ENCODE peak calls at places on chromosomes 11 and 22, in six cellular contexts. I, Z, G, H, X and A are unnamed samples.

GRCh38 chr22:41524809-41525449 is 19.3 kb downstream of the POLR3H start:
- DNase-seq in I (no peak), Z (no peak), G (no peak), H (no peak), X (peak), A (no peak)

GRCh38 chr11:64762277-64762915 is 2.6 kb upstream of the PYGM start:
- DNase-seq in I (no peak), Z (no peak), G (no peak), H (no peak), X (no peak), A (no peak)

GRCh38 chr11:64263021-64263946 is 12.0 kb downstream of the PLCB3 start:
- DNase-seq in I (peak), Z (no peak), G (no peak), H (no peak), X (peak), A (peak)

GRCh38 chr22:36144886-36145541 is 15.5 kb downstream of the APOL3 start:
- DNase-seq in I (peak), Z (peak), G (peak), H (peak), X (peak), A (peak)

GRCh38 chr22:17774206-17774927 is at the start of gene BID:
- DNase-seq in I (no peak), Z (no peak), G (peak), H (peak), X (no peak), A (no peak)

GRCh38 chr11:44561275-44561781 is 4.1 kb upstream of the CD82 start:
- DNase-seq in I (no peak), Z (no peak), G (no peak), H (no peak), X (peak), A (no peak)

GRCh38 chr11:117145393-117145761 is 1.3 kb downstream of the PAFAH1B2 start:
- DNase-seq in I (peak), Z (no peak), G (no peak), H (no peak), X (peak), A (peak)

GRCh38 chr11:125455851-125456250 is 40.2 kb downstream of the FEZ1 start:
- DNase-seq in I (no peak), Z (no peak), G (no peak), H (no peak), X (no peak), A (no peak)

GRCh38 chr22:44191036-44191454 is 10.3 kb downstream of the PARVG start:
- DNase-seq in I (peak), Z (no peak), G (no peak), H (no peak), X (peak), A (no peak)

GRCh38 chr11:131109256-131109655 is 193.0 kb upstream of the SNX19 start:
- DNase-seq in I (peak), Z (no peak), G (no peak), H (no peak), X (peak), A (peak)

GRCh38 chr11:104830080-104830479 is 68.2 kb downstream of the CASP12 start:
- DNase-seq in I (peak), Z (no peak), G (no peak), H (no peak), X (peak), A (no peak)

GRCh38 chr11:18011633-18012313 is 1.1 kb downstream of the SERGEF start:
- DNase-seq in I (no peak), Z (no peak), G (no peak), H (no peak), X (peak), A (no peak)

GRCh38 chr11:18012314-18012905 is 437 bp downstream of the SERGEF start:
- DNase-seq in I (peak), Z (no peak), G (peak), H (peak), X (peak), A (no peak)

GRCh38 chr11:18014876-18015275 is 2.0 kb upstream of the SERGEF start:
- DNase-seq in I (no peak), Z (no peak), G (no peak), H (no peak), X (no peak), A (no peak)

GRCh38 chr11:18013790-18014507 is 1.1 kb upstream of the SERGEF start:
- DNase-seq in I (peak), Z (no peak), G (no peak), H (no peak), X (no peak), A (no peak)

DNA sequence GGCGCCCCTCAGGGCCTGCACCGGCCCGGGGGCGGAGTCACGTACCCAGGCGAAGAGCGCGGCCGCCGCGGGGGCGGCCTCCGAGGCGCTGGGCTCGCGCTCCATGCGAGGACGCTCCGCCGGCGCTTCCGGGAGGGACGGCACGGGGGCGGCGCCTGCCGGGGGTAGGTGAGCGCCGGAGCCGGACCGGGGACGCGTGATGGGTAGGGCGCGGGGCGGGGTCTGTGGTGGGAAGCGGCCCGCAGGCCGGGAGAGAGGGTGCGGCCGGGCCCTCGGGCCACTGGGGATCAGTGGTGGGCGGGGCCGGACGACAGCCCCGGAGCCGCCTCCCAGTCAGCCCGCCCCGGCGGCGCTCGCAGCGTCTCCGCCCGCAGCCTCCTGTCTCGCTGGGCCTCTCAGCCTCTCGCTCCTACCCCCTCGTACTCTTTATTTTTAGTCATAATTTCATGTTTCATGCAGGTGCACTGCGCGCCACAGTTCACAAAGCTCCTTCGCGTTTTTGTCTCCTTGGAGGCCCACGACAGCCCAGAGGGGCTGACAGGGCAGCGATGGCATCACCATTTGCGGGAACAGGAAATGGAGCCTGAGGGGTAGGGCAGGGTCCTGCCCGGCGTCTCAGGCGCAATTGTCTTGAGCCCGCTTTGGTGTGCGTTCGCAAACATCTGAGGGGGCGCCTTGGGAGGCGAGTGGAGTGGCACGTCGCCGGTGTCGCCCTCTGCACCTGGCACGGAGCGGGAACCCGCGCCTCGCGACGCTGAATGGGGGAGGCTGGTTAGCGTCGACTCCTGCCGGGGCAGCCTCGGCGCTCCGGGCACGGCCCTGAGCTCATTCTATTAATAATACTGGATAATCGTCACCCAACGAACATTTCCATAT is at the start of gene SERGEF:
- DNase-seq in I (peak), Z (peak), G (peak), H (peak), X (peak), A (peak)
- TF ChIP-seq CTCF in I (peak), Z (no peak), G (peak), H (no peak), X (no peak), A (peak)

GRCh38 chr11:14413307-14414072 is 54.5 kb upstream of the RRAS2 start:
- DNase-seq in I (peak), Z (no peak), G (no peak), H (no peak), X (peak), A (peak)
- TF ChIP-seq CTCF in I (peak), Z (peak), G (peak), H (peak), X (peak), A (peak)

DNA sequence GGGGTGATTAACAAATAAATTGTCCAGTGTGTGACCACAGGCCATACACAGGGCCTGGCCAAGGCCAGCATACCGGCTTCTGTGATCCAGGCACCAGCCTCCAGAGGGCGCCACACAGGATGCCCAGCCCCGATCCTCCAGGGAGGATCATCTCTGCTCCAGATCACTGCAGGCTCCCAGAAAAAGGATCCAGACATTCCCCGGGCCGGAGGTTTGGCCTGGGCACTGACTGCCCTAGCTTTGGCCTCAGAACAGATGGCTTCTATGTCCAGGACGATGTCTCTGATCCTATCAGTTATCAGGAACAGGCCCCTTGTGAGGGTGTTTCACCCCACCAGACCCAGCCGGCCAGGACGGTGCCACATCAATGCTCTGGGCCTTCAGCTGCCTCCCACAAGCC is 74.5 kb upstream of the LMO1 start:
- DNase-seq in I (peak), Z (no peak), G (peak), H (peak), X (peak), A (peak)
- TF ChIP-seq CTCF in I (peak), Z (peak), G (peak), H (peak), X (peak), A (peak)

GRCh38 chr11:118957968-118958367 is 1.9 kb downstream of the UPK2 start:
- DNase-seq in I (no peak), Z (no peak), G (no peak), H (no peak), X (no peak), A (no peak)

GRCh38 chr11:118958577-118958976 is 2.5 kb downstream of the UPK2 start:
- DNase-seq in I (no peak), Z (no peak), G (no peak), H (no peak), X (no peak), A (no peak)

GRCh38 chr11:118957549-118957948 is 1.5 kb downstream of the UPK2 start:
- DNase-seq in I (no peak), Z (no peak), G (no peak), H (no peak), X (no peak), A (no peak)

GRCh38 chr11:118956094-118956846 is at the start of gene UPK2:
- DNase-seq in I (peak), Z (peak), G (peak), H (peak), X (peak), A (peak)

DNA sequence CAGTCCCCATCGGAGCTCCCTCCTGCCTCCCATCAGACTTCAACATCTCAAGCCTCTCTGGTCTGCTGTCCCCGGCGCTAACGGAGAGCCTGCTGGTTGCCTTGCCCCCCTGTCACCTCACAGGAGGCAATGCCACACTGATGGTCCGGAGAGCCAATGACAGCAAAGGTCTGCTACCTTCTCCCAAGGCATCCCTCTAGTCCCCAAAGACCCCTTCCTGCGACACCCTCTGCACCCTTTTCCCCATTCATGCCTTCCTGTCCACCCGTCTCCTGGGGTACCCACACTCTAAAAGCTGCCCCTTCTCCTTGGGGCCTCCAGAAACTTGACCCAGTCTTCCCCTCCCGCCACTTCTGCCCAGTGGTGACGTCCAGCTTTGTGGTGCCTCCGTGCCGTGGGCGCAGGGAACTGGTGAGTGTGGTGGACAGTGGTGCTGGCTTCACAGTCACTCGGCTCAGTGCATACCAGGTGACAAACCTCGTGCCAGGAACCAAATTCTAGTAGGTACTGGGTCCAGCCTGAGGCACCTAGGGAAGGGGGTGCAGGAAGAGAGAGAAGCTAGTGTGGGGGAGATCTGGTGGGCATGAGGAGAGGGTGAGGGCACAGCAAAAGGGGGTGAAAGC is 860 bp downstream of the UPK2 start:
- DNase-seq in I (no peak), Z (no peak), G (no peak), H (no peak), X (no peak), A (no peak)
- TF ChIP-seq CTCF in I (no peak), Z (no peak), G (peak), H (no peak), X (no peak), A (peak)

DNA sequence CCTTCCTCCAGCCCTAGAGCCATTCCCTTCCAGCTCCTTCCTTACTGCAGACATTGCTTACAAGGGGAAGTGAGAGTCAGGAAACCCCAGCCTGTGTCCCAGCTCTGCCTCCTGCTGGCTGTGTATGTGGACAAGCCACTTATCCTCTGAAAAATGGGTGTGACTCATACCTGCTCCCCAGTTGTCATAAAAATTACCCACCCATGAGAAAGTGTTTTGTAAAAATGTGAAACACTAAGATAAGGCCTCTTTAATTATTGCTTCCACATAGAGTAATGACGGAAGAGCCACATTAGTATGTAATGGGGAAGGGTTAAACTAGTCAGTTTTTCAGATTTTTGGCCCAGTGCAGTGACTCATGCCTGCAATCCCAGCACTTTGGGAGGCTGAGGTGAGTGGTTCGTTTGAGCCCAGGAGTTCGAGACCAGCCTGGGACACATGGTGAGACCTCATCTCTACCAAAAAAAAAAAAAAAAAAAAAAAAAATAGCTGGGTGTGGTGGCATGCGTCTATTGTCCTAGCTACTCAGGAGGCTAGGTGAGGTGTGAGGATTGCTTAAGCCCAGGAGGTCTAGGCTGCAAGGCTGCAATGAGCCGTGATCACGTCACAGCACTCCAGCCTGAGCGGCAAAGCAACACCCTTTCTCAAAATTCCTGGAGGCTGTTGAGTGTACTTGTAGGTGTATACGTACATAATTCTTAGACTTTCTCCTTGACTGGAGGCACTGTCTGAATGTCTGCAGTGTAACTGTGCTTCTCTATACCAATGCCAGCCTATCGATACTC is 84.9 kb downstream of the CTTN start:
- DNase-seq in I (peak), Z (no peak), G (no peak), H (peak), X (peak), A (peak)
- TF ChIP-seq CTCF in I (peak), Z (peak), G (peak), H (peak), X (peak), A (peak)

DNA sequence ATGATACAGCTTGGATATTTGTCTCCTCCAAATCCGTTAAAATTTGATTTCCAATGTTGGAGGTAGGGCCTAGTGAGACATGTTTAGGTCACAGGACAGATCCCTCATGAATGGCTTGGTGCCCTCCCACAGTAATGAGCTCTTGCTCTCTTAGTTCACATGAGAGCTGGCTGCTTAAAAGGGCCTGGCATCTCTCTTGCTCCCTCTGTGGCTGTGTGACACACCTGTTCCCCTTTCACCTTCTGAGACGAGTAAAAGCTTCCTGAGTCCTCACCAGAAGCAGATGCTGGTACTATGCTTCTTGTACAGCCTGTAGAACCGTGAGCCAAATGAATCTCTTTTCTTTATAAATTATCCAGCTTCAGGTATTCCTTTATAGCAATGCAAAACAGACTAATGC is 3.5 kb downstream of the VPS37C start:
- DNase-seq in I (no peak), Z (no peak), G (no peak), H (no peak), X (no peak), A (no peak)
- TF ChIP-seq CTCF in I (no peak), Z (no peak), G (no peak), H (no peak), X (no peak), A (no peak)

DNA sequence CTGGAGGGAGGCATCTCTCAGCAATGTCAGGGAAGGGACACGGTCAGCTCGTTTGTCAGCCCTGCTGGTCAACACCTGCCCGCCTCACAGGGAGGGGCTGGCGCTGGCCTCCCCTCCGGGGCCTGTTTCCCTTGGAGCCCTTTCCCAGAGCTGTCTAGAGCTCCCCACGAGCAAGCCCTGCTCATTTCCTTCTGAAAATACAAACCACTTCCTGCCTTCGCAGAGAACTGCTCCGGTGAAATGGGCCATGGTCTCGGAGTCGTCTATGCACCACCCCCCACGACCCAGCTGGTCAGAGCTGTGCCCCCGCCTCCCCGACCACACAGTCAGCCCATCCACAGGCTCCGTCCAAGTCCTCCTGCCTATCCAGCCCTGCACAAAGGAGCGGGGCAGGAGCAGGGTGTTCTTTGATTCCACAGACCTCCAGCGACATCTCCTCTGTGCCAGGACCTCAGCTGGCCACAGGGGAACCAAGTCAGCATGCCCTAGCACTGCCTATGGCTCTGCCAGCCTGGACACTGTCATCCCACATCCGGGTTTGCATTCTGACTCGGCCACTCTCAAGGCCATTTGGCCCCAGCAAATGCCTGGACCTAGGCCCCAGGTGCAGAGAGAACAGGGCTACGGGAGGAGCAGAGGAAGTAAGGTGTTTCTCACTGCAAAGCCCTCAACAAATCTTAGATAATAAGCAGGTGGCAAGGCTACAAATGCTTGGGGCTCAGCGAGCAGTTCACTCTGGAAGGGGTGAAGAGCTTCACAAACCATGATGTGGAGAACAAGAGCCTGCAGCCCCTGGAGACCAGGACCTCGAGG is 82.1 kb upstream of the WNT11 start:
- DNase-seq in I (no peak), Z (no peak), G (no peak), H (no peak), X (no peak), A (no peak)
- TF ChIP-seq CTCF in I (no peak), Z (no peak), G (no peak), H (no peak), X (no peak), A (no peak)